ENCODE peak calls at places on chromosomes 3 and 15, in nine cellular contexts. M, R, Z, E, O, W, F, P and D are unnamed samples.

GRCh38 chr3:160447544-160447943 is 2.0 kb downstream of the TRIM59 start:
- DNase-seq in E (no peak), W (peak; percentile 59), P (no peak), M (no peak), F (no peak), O (no peak), Z (no peak), R (no peak), D (peak; percentile 40)

GRCh38 chr3:12356175-12356574 is 67.3 kb downstream of the PPARG start:
- DNase-seq in M (no peak), F (no peak), P (no peak), R (no peak), O (no peak), Z (no peak), E (no peak), W (no peak), D (no peak)

GRCh38 chr3:42699511-42699971 is 3.1 kb downstream of the HHATL start:
- DNase-seq in O (no peak), W (no peak), E (no peak), Z (peak; percentile 17), F (peak; percentile 57), R (no peak), M (no peak), P (no peak), D (no peak)

GRCh38 chr3:32591960-32592462 is 21.4 kb upstream of the DYNC1LI1 start:
- DNase-seq in Z (no peak), M (no peak), P (no peak), E (no peak), F (no peak), O (no peak), W (no peak), R (no peak), D (no peak)

GRCh38 chr15:42348083-42348482 is 11.2 kb upstream of the CAPN3 start:
- DNase-seq in W (peak; percentile 76), E (no peak), P (peak; percentile 61), O (peak; percentile 21), M (no peak), Z (no peak), R (no peak), F (no peak), D (peak; percentile 59)

GRCh38 chr15:92112180-92112579 is 258.7 kb downstream of the SLCO3A1 start:
- DNase-seq in P (peak; percentile 57), R (no peak), M (peak; percentile 36), Z (no peak), O (no peak), W (no peak), E (no peak), F (no peak), D (peak; percentile 50)

GRCh38 chr15:31263751-31264533 is 62.7 kb upstream of the KLF13 start:
- DNase-seq in R (peak; percentile 85), Z (peak; percentile 89), P (no peak), O (no peak), F (peak; percentile 89), M (peak; percentile 77), W (no peak), E (peak; percentile 89), D (no peak)

GRCh38 chr15:70521576-70522322 is 241.6 kb downstream of the UACA start:
- DNase-seq in F (no peak), Z (peak; percentile 19), P (no peak), W (no peak), R (no peak), O (no peak), M (no peak), E (no peak), D (no peak)

GRCh38 chr3:128011140-128011539 is 41.1 kb upstream of the SEC61A1 start:
- DNase-seq in E (peak; percentile 20), R (no peak), W (peak; percentile 31), Z (peak; percentile 72), O (peak; percentile 51), F (no peak), P (peak; percentile 23), M (no peak), D (peak; percentile 25)

GRCh38 chr3:71724584-71725278 is 471 bp downstream of the EIF4E3 start:
- DNase-seq in R (peak; percentile 42), F (peak; percentile 78), P (peak; percentile 47), E (no peak), Z (peak; percentile 43), O (no peak), M (no peak), W (no peak), D (no peak)

GRCh38 chr3:57065588-57065987 is 5.1 kb downstream of the SPATA12 start:
- DNase-seq in P (no peak), F (no peak), E (no peak), O (peak; percentile 32), W (peak; percentile 79), Z (no peak), R (no peak), M (no peak), D (no peak)

GRCh38 chr15:81886080-81886479 is 159.7 kb downstream of the MEX3B start:
- DNase-seq in P (no peak), E (no peak), R (no peak), Z (no peak), M (no peak), F (no peak), O (no peak), W (no peak), D (no peak)

GRCh38 chr3:27095588-27096222 is 273.5 kb downstream of the NEK10 start:
- DNase-seq in W (no peak), O (no peak), E (peak; percentile 15), Z (no peak), M (no peak), P (no peak), R (no peak), F (no peak), D (no peak)